ENCODE peak calls at places on chromosomes 12 and 14, in five cellular contexts. H is ovary; Y is GM10248; T is naive thymus-derived CD8-positive, alpha-beta T cell; Q is stimulated activated CD4-positive, alpha-beta T cell treated with anti-CD3 and anti-CD28 coated beads, Interleukin-15, amount 100 ng/mL, for 24 hours. R is an unnamed sample.

GRCh38 chr12:65466906-65467305 is 188.4 kb downstream of the MSRB3 start:
- DNase-seq in H (no peak), Y (no peak), T (no peak), Q (no peak), R (no peak)

GRCh38 chr12:52059582-52060497 is 8.6 kb downstream of the NR4A1 start:
- DNase-seq in H (peak), Y (no peak), T (no peak), Q (no peak), R (no peak)

GRCh38 chr14:64910847-64911495 is 3.3 kb upstream of the CHURC1 start:
- DNase-seq in H (no peak), Y (no peak), T (no peak), Q (no peak), R (no peak)

GRCh38 chr14:36424478-36425102 is 95.4 kb downstream of the NKX2-1 start:
- DNase-seq in H (no peak), Y (no peak), T (no peak), Q (no peak), R (no peak)

GRCh38 chr14:76514599-76514998 is 138.7 kb downstream of the ESRRB start:
- DNase-seq in H (no peak), Y (peak), T (no peak), Q (peak), R (peak)

GRCh38 chr14:88270781-88271180 is 52.3 kb downstream of the KCNK10 start:
- DNase-seq in H (no peak), Y (no peak), T (no peak), Q (no peak), R (no peak)

GRCh38 chr12:47078733-47079364 is 572 bp upstream of the PCED1B start:
- DNase-seq in H (peak), Y (no peak), T (peak), Q (peak), R (peak)

GRCh38 chr12:117857632-117858274 is 111.0 kb downstream of the KSR2 start:
- DNase-seq in H (no peak), Y (peak), T (no peak), Q (peak), R (peak)

GRCh38 chr14:64266206-64266605 is 28.0 kb downstream of the ESR2 start:
- DNase-seq in H (no peak), Y (no peak), T (no peak), Q (no peak), R (no peak)

GRCh38 chr12:120490833-120491512 is 4.9 kb upstream of the DYNLL1 start:
- DNase-seq in H (peak), Y (no peak), T (no peak), Q (no peak), R (no peak)

GRCh38 chr14:77372304-77372841 is 4.5 kb downstream of the TMED8 start:
- DNase-seq in H (no peak), Y (peak), T (no peak), Q (no peak), R (no peak)

GRCh38 chr14:47772652-47773051 is 97.2 kb upstream of the MDGA2 start:
- DNase-seq in H (no peak), Y (no peak), T (no peak), Q (no peak), R (no peak)

GRCh38 chr12:58529114-58529665 is 391.1 kb downstream of the LRIG3 start:
- DNase-seq in H (no peak), Y (no peak), T (no peak), Q (no peak), R (no peak)

GRCh38 chr12:47979166-47979565 is 15.8 kb downstream of the TMEM106C start:
- DNase-seq in H (no peak), Y (no peak), T (no peak), Q (no peak), R (no peak)

GRCh38 chr12:29066061-29066588 is 83.0 kb upstream of the FAR2 start:
- DNase-seq in H (no peak), Y (no peak), T (no peak), Q (peak), R (peak)

GRCh38 chr14:62428429-62429203 is 616.6 kb downstream of the KCNH5 start:
- DNase-seq in H (no peak), Y (no peak), T (no peak), Q (no peak), R (no peak)

GRCh38 chr12:26108915-26109314 is 15.9 kb downstream of the BHLHE41 start:
- DNase-seq in H (no peak), Y (no peak), T (no peak), Q (no peak), R (no peak)

R was measured in activated CD4-positive, alpha-beta memory T cell treated with anti-CD3 and anti-CD28 coated beads for 36 hours.